ENCODE peak calls at places on chromosomes 2 and 18, in six cellular contexts. T is neuronal stem cell, A is IMR-90, O is mesendoderm, I is mesenchymal stem cell, Z is H1. W is an unnamed sample.

GRCh38 chr2:239058746-239059145 is 210.9 kb downstream of the TWIST2 start:
- DNase-seq in T (no peak), A (no peak), O (no peak), I (no peak), Z (no peak), W (no peak)

GRCh38 chr2:213145723-213146242 is 5.6 kb downstream of the IKZF2 start:
- DNase-seq in T (no peak), A (no peak), O (no peak), I (no peak), Z (no peak), W (no peak)

GRCh38 chr2:237671466-237672173 is 44.2 kb downstream of the LRRFIP1 start:
- DNase-seq in T (no peak), A (no peak), O (no peak), I (no peak), Z (no peak), W (no peak)

GRCh38 chr18:49137093-49137492 is 186.3 kb upstream of the SMAD7 start:
- DNase-seq in T (no peak), A (no peak), O (no peak), I (no peak), Z (no peak), W (no peak)

GRCh38 chr18:32258558-32259204 is 68.8 kb downstream of the MEP1B start:
- DNase-seq in T (no peak), A (no peak), O (no peak), I (no peak), Z (no peak), W (no peak)

GRCh38 chr18:54388203-54389142 is 30.8 kb downstream of the C18orf54 start:
- DNase-seq in T (no peak), A (peak), O (peak), I (peak), Z (peak), W (peak)

GRCh38 chr2:208012449-208012848 is 12.9 kb downstream of the PLEKHM3 start:
- DNase-seq in T (no peak), A (no peak), O (no peak), I (no peak), Z (no peak), W (no peak)

GRCh38 chr2:218879881-218880748 is 537 bp upstream of the WNT10A start:
- DNase-seq in T (no peak), A (no peak), O (no peak), I (no peak), Z (peak), W (peak)

GRCh38 chr18:73043231-73044000 is 175.6 kb upstream of the NETO1 start:
- DNase-seq in T (no peak), A (no peak), O (peak), I (no peak), Z (no peak), W (no peak)

GRCh38 chr2:38416296-38417036 is 39.4 kb upstream of the ATL2 start:
- DNase-seq in T (no peak), A (no peak), O (no peak), I (no peak), Z (no peak), W (no peak)

GRCh38 chr2:134189009-134189717 is 64.7 kb upstream of the MGAT5 start:
- DNase-seq in T (no peak), A (peak), O (no peak), I (peak), Z (no peak), W (no peak)

GRCh38 chr2:118530976-118531375 is 316.5 kb downstream of the EN1 start:
- DNase-seq in T (no peak), A (no peak), O (peak), I (no peak), Z (no peak), W (no peak)

GRCh38 chr18:7272268-7273049 is 41.6 kb downstream of the LRRC30 start:
- DNase-seq in T (peak), A (peak), O (peak), I (peak), Z (peak), W (peak)

GRCh38 chr2:41475959-41476358 is 571.9 kb upstream of the PKDCC start:
- DNase-seq in T (no peak), A (no peak), O (peak), I (no peak), Z (no peak), W (no peak)

GRCh38 chr18:59075923-59076322 is 63.8 kb upstream of the SEC11C start:
- DNase-seq in T (no peak), A (no peak), O (no peak), I (no peak), Z (no peak), W (no peak)

GRCh38 chr2:80461505-80462197 is 157.1 kb upstream of the LRRTM1 start:
- DNase-seq in T (no peak), A (no peak), O (no peak), I (no peak), Z (no peak), W (peak)

GRCh38 chr2:66440692-66441091 is 5.8 kb downstream of the MEIS1 start:
- DNase-seq in T (no peak), A (no peak), O (peak), I (peak), Z (no peak), W (no peak)

GRCh38 chr2:73915437-73915993 is 11.2 kb upstream of the DGUOK start:
- DNase-seq in T (no peak), A (no peak), O (no peak), I (no peak), Z (no peak), W (no peak)

GRCh38 chr18:31506024-31506742 is 8.2 kb downstream of the DSG2 start:
- DNase-seq in T (no peak), A (peak), O (no peak), I (peak), Z (no peak), W (no peak)

GRCh38 chr2:1609706-1610485 is 134.4 kb downstream of the PXDN start:
- DNase-seq in T (no peak), A (no peak), O (no peak), I (no peak), Z (no peak), W (no peak)

GRCh38 chr2:226622484-226622883 is 177.1 kb downstream of the IRS1 start:
- DNase-seq in T (no peak), A (no peak), O (peak), I (no peak), Z (no peak), W (no peak)

GRCh38 chr2:99085400-99085799 is 56.1 kb upstream of the C2orf15 start:
- DNase-seq in T (no peak), A (no peak), O (peak), I (peak), Z (no peak), W (peak)

GRCh38 chr2:237165405-237166276 is 80.0 kb downstream of the COPS8 start:
- DNase-seq in T (no peak), A (peak), O (peak), I (no peak), Z (peak), W (peak)

GRCh38 chr2:71934320-71934593 is 213.4 kb downstream of the CYP26B1 start:
- DNase-seq in T (no peak), A (no peak), O (no peak), I (no peak), Z (peak), W (no peak)

GRCh38 chr2:104368089-104368488 is 485.8 kb upstream of the POU3F3 start:
- DNase-seq in T (no peak), A (no peak), O (peak), I (no peak), Z (no peak), W (no peak)
- H2BK15ac ChIP-seq in T (no peak), A (no peak), O (no peak), I (no peak), Z (no peak), W (no peak)

GRCh38 chr2:200397785-200398184 is 91.3 kb downstream of the SPATS2L start:
- DNase-seq in T (no peak), A (peak), O (no peak), I (peak), Z (no peak), W (no peak)
- H2BK120ac ChIP-seq in T (no peak), A (peak), O (no peak), I (no peak), Z (no peak), W (no peak)

GRCh38 chr2:62206024-62206423 is 10.1 kb downstream of the B3GNT2 start:
- DNase-seq in T (no peak), A (no peak), O (no peak), I (no peak), Z (no peak), W (no peak)

GRCh38 chr2:62208758-62209114 is 12.8 kb downstream of the B3GNT2 start:
- DNase-seq in T (no peak), A (no peak), O (peak), I (no peak), Z (no peak), W (no peak)

GRCh38 chr2:62207480-62207879 is 11.6 kb downstream of the B3GNT2 start:
- DNase-seq in T (no peak), A (no peak), O (no peak), I (no peak), Z (no peak), W (no peak)

GRCh38 chr2:62209427-62209991 is 13.6 kb downstream of the B3GNT2 start:
- DNase-seq in T (no peak), A (no peak), O (no peak), I (no peak), Z (no peak), W (no peak)

DNA sequence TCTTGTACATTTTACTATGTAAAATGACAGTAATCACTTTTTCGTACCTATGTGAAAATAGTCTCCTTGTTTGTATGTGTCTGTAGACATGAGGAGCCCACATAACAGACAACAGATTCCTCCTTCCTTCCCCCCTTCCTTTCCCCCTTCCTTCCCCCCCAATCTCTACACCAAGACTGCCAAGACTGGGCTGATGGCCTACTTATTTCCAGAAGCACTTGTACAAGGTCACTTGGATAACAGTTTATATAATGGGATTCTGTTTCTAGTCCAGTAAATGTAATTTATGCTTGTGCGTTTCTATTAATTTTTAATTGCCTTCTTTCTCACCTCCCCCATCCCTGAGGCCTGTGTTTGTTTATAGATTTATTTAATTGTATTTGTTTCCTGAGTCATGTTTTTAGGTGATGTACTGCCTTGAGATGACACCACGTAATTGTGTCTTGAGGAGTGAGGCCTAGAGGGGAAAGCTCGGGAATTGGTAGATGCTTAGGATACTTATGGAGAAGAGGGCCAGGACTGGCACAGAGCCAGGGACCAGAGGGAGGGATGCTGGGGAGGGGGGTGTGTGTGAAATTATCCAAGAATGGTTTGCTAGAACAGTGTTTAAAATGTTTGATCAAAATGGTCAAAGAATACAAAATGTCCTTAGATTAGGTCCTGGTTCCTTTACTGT is 12.3 kb downstream of the B3GNT2 start:
- DNase-seq in T (no peak), A (no peak), O (no peak), I (no peak), Z (no peak), W (no peak)
- H2BK15ac ChIP-seq in T (no peak), A (no peak), O (no peak), I (no peak), Z (no peak), W (no peak)

GRCh38 chr2:174594451-174594850 is 3.2 kb downstream of the WIPF1 start:
- DNase-seq in T (no peak), A (no peak), O (no peak), I (no peak), Z (no peak), W (no peak)

GRCh38 chr2:174591740-174592139 is 5.9 kb downstream of the WIPF1 start:
- DNase-seq in T (no peak), A (no peak), O (no peak), I (no peak), Z (no peak), W (no peak)

GRCh38 chr2:174593041-174593440 is 4.6 kb downstream of the WIPF1 start:
- DNase-seq in T (no peak), A (no peak), O (no peak), I (no peak), Z (no peak), W (no peak)

GRCh38 chr2:174595415-174595814 is 2.2 kb downstream of the WIPF1 start:
- DNase-seq in T (no peak), A (no peak), O (no peak), I (no peak), Z (no peak), W (no peak)

GRCh38 chr2:174593574-174594203 is 3.9 kb downstream of the WIPF1 start:
- DNase-seq in T (peak), A (peak), O (peak), I (peak), Z (no peak), W (no peak)
- H2BK120ac ChIP-seq in T (no peak), A (peak), O (no peak), I (no peak), Z (no peak), W (no peak)

GRCh38 chr2:189213226-189213625 is 33.7 kb upstream of the COL5A2 start:
- DNase-seq in T (no peak), A (peak), O (no peak), I (no peak), Z (no peak), W (no peak)

GRCh38 chr2:189217041-189217440 is 37.5 kb upstream of the COL5A2 start:
- DNase-seq in T (no peak), A (no peak), O (peak), I (no peak), Z (no peak), W (no peak)

GRCh38 chr2:189218236-189218635 is 38.7 kb upstream of the COL5A2 start:
- DNase-seq in T (no peak), A (no peak), O (peak), I (peak), Z (no peak), W (no peak)

GRCh38 chr2:189217546-189217945 is 38.0 kb upstream of the COL5A2 start:
- DNase-seq in T (no peak), A (peak), O (peak), I (peak), Z (peak), W (peak)

GRCh38 chr2:189214484-189214883 is 34.9 kb upstream of the COL5A2 start:
- DNase-seq in T (no peak), A (no peak), O (no peak), I (no peak), Z (no peak), W (peak)
- H2BK15ac ChIP-seq in T (no peak), A (peak), O (no peak), I (no peak), Z (no peak), W (no peak)

DNA sequence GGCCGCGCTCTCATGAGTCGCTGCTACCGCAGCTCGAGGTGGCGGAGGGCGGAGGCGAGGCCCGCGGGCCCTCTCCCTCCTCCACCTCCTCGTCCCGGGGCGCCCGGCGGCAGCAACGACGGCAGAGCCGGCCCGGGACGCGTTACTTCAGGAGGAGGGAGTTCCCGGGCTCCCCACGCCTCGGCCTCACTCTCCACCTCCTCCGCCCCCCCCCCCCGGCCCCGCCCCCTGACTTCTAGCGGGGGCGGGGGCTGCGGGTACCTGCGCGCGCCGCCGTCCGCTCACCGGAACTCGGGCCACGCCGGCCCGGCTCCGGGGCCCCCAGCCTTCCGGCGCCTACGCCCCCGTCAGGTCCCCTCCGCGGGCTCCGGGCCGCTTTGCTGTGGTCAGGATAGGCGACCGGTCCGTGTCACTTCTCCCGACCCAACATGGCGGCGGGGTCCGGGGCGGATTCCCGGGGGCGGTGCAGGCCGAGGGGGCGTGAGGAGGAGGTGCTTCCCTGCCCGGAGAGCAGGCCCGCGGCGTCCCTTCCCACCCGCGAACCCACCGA is at the start of gene YES1:
- DNase-seq in T (peak), A (peak), O (peak), I (peak), Z (peak), W (peak)
- H2BK120ac ChIP-seq in T (no peak), A (peak), O (no peak), I (peak), Z (peak), W (no peak)

GRCh38 chr2:241703128-241703604 is 1.3 kb downstream of the ING5 start:
- DNase-seq in T (no peak), A (no peak), O (peak), I (no peak), Z (no peak), W (no peak)
- H2BK15ac ChIP-seq in T (no peak), A (no peak), O (no peak), I (no peak), Z (no peak), W (no peak)

W was measured in H9.